ENCODE peak calls at places on chromosomes 2 and 18, in eight cellular contexts. B, E, V, L, O, D, X and C are unnamed samples.

GRCh38 chr2:23926289-23926749 is 604 bp downstream of the ATAD2B start:
- DNase-seq in B (peak; percentile 51), E (no peak), V (no peak), L (no peak), O (no peak), D (peak; percentile 47), X (peak; percentile 64), C (no peak)

GRCh38 chr18:71242981-71243380 is 954.1 kb downstream of the SOCS6 start:
- DNase-seq in B (no peak), E (no peak), V (no peak), L (no peak), O (no peak), D (no peak), X (no peak), C (no peak)

GRCh38 chr2:191679818-191680600 is 2.1 kb downstream of the NABP1 start:
- DNase-seq in B (no peak), E (no peak), V (no peak), L (no peak), O (no peak), D (no peak), X (no peak), C (no peak)

GRCh38 chr2:72115361-72116080 is 32.1 kb downstream of the CYP26B1 start:
- DNase-seq in B (no peak), E (peak; percentile 40), V (peak; percentile 72), L (peak; percentile 91), O (peak; percentile 53), D (no peak), X (no peak), C (no peak)

GRCh38 chr2:105812180-105813044 is 67.7 kb downstream of the NCK2 start:
- DNase-seq in B (peak; percentile 43), E (no peak), V (no peak), L (peak; percentile 61), O (no peak), D (peak; percentile 6), X (no peak), C (no peak)

GRCh38 chr18:29501952-29502351 is 1325.0 kb upstream of the CDH2 start:
- DNase-seq in B (no peak), E (no peak), V (no peak), L (peak; percentile 2), O (no peak), D (no peak), X (no peak), C (no peak)

GRCh38 chr18:62545098-62545497 is 22.3 kb downstream of the ZCCHC2 start:
- DNase-seq in B (no peak), E (no peak), V (no peak), L (no peak), O (no peak), D (no peak), X (no peak), C (no peak)

GRCh38 chr2:25127631-25128030 is 40.7 kb downstream of the POMC start:
- DNase-seq in B (no peak), E (no peak), V (no peak), L (no peak), O (no peak), D (no peak), X (no peak), C (no peak)

GRCh38 chr2:184769686-184770085 is 171.4 kb downstream of the ZNF804A start:
- DNase-seq in B (no peak), E (no peak), V (no peak), L (no peak), O (no peak), D (no peak), X (no peak), C (no peak)

GRCh38 chr2:39476524-39476923 is 39.4 kb upstream of the MAP4K3 start:
- DNase-seq in B (no peak), E (no peak), V (no peak), L (no peak), O (no peak), D (no peak), X (no peak), C (no peak)

GRCh38 chr18:30358545-30358944 is 684.0 kb downstream of the DSC3 start:
- DNase-seq in B (no peak), E (no peak), V (no peak), L (no peak), O (no peak), D (no peak), X (no peak), C (no peak)

GRCh38 chr2:70627499-70627898 is 73.9 kb upstream of the TGFA start:
- DNase-seq in B (no peak), E (no peak), V (no peak), L (no peak), O (no peak), D (no peak), X (peak; percentile 52), C (no peak)

GRCh38 chr2:176652300-176653182 is 383.3 kb downstream of the MTX2 start:
- DNase-seq in B (no peak), E (no peak), V (no peak), L (peak; percentile 51), O (no peak), D (peak; percentile 41), X (no peak), C (no peak)

GRCh38 chr2:134558208-134558890 is 160.5 kb downstream of the TMEM163 start:
- DNase-seq in B (no peak), E (no peak), V (no peak), L (no peak), O (no peak), D (no peak), X (no peak), C (no peak)

GRCh38 chr2:139165599-139165998 is 385.4 kb upstream of the NXPH2 start:
- DNase-seq in B (no peak), E (no peak), V (no peak), L (no peak), O (no peak), D (no peak), X (no peak), C (no peak)

GRCh38 chr2:77488141-77488540 is 34.0 kb downstream of the LRRTM4 start:
- DNase-seq in B (no peak), E (no peak), V (no peak), L (no peak), O (no peak), D (no peak), X (no peak), C (no peak)

GRCh38 chr2:84938194-84938879 is 32.6 kb upstream of the KCMF1 start:
- DNase-seq in B (no peak), E (no peak), V (no peak), L (no peak), O (no peak), D (no peak), X (no peak), C (no peak)

GRCh38 chr18:47250415-47251046 is 929 bp downstream of the SKOR2 start:
- DNase-seq in B (no peak), E (no peak), V (no peak), L (no peak), O (no peak), D (no peak), X (no peak), C (no peak)

GRCh38 chr2:190791347-190791982 is 89.2 kb upstream of the GLS start:
- DNase-seq in B (peak; percentile 76), E (peak; percentile 12), V (no peak), L (peak; percentile 51), O (peak; percentile 43), D (no peak), X (no peak), C (no peak)

GRCh38 chr2:19114754-19115231 is 243.6 kb downstream of the OSR1 start:
- DNase-seq in B (no peak), E (no peak), V (no peak), L (peak; percentile 60), O (no peak), D (no peak), X (no peak), C (no peak)

GRCh38 chr2:164815071-164815793 is 26.4 kb downstream of the COBLL1 start:
- DNase-seq in B (no peak), E (no peak), V (no peak), L (no peak), O (no peak), D (no peak), X (no peak), C (no peak)

GRCh38 chr2:46400041-46400440 is 79.3 kb upstream of the TMEM247 start:
- DNase-seq in B (no peak), E (no peak), V (no peak), L (no peak), O (no peak), D (no peak), X (no peak), C (no peak)

GRCh38 chr2:98551316-98551715 is 57.0 kb downstream of the COA5 start:
- DNase-seq in B (no peak), E (no peak), V (no peak), L (no peak), O (no peak), D (no peak), X (no peak), C (no peak)

GRCh38 chr2:15704086-15704787 is 112.6 kb downstream of the DDX1 start:
- DNase-seq in B (no peak), E (no peak), V (no peak), L (no peak), O (no peak), D (no peak), X (no peak), C (no peak)

GRCh38 chr2:70923378-70924015 is 12.2 kb upstream of the ATP6V1B1 start:
- DNase-seq in B (no peak), E (no peak), V (no peak), L (no peak), O (no peak), D (no peak), X (peak; percentile 12), C (no peak)

GRCh38 chr18:9013926-9014373 is 88.5 kb upstream of the NDUFV2 start:
- DNase-seq in B (no peak), E (no peak), V (no peak), L (no peak), O (no peak), D (no peak), X (no peak), C (no peak)

GRCh38 chr18:6315556-6316331 is 99.0 kb downstream of the L3MBTL4 start:
- DNase-seq in B (no peak), E (no peak), V (no peak), L (no peak), O (no peak), D (no peak), X (peak; percentile 44), C (no peak)

GRCh38 chr18:43651067-43651466 is 373.8 kb upstream of the SYT4 start:
- DNase-seq in B (no peak), E (no peak), V (no peak), L (no peak), O (no peak), D (no peak), X (no peak), C (no peak)
- H3K4me3 ChIP-seq in B (no peak overlapping the region), E (no peak overlapping the region), V (no peak overlapping the region), L (no peak overlapping the region), O (no peak overlapping the region), D (no peak overlapping the region), X (no peak overlapping the region), C (no peak overlapping the region)

GRCh38 chr2:38076710-38077430 is 919 bp upstream of the CYP1B1 start:
- DNase-seq in B (peak; percentile 85), E (no peak), V (peak; percentile 95), L (peak; percentile 87), O (peak; percentile 81), D (peak; percentile 65), X (peak; percentile 92), C (peak; percentile 35)
- H3K4me3 ChIP-seq in B (peak overlapping the region; percentile 30), E (peak overlapping the region; percentile 50), V (peak overlapping the region; percentile 64), L (peak overlapping the region; percentile 60), O (peak overlapping the region; percentile 66), D (peak overlapping the region; percentile 55), X (peak overlapping the region; percentile 62), C (peak overlapping the region; percentile 59)

GRCh38 chr2:127733816-127734537 is 32.7 kb downstream of the SFT2D3 start:
- DNase-seq in B (no peak), E (no peak), V (no peak), L (no peak), O (no peak), D (no peak), X (no peak), C (no peak)
- H3K4me3 ChIP-seq in B (no peak overlapping the region), E (no peak overlapping the region), V (peak overlapping the region; percentile 18), L (no peak overlapping the region), O (no peak overlapping the region), D (no peak overlapping the region), X (no peak overlapping the region), C (peak overlapping the region; percentile 29)

GRCh38 chr2:236337465-236338325 is 73.5 kb upstream of the ASB18 start:
- DNase-seq in B (no peak), E (no peak), V (no peak), L (no peak), O (no peak), D (no peak), X (no peak), C (no peak)
- H3K4me3 ChIP-seq in B (no peak overlapping the region), E (no peak overlapping the region), V (no peak overlapping the region), L (no peak overlapping the region), O (no peak overlapping the region), D (no peak overlapping the region), X (no peak overlapping the region), C (no peak overlapping the region)